ENCODE peak calls at places on chromosomes 12 and 14, in nine cellular contexts. Q, Y, O, U, S, N, L, H and F are unnamed samples.

GRCh38 chr12:41402804-41403203 is 214.7 kb downstream of the PDZRN4 start:
- DNase-seq in Q (no peak), Y (no peak), O (no peak), U (no peak), S (no peak), N (no peak), L (no peak), H (no peak), F (no peak)

GRCh38 chr14:74402264-74403251 is 23.5 kb downstream of the SYNDIG1L start:
- DNase-seq in Q (peak), Y (no peak), O (no peak), U (no peak), S (no peak), N (no peak), L (no peak), H (no peak), F (peak)

GRCh38 chr12:6451348-6452244 is at the start of gene TAPBPL:
- DNase-seq in Q (peak), Y (no peak), O (peak), U (peak), S (peak), N (peak), L (peak), H (peak), F (peak)

GRCh38 chr12:47534695-47535094 is 171.1 kb downstream of the RPAP3 start:
- DNase-seq in Q (no peak), Y (no peak), O (peak), U (peak), S (no peak), N (peak), L (no peak), H (no peak), F (no peak)

GRCh38 chr12:1575287-1575798 is 19.0 kb downstream of the FBXL14 start:
- DNase-seq in Q (no peak), Y (no peak), O (peak), U (no peak), S (no peak), N (peak), L (no peak), H (no peak), F (no peak)

GRCh38 chr12:129179941-129180340 is 326.7 kb downstream of the GLT1D1 start:
- DNase-seq in Q (no peak), Y (no peak), O (no peak), U (no peak), S (no peak), N (no peak), L (no peak), H (no peak), F (no peak)

GRCh38 chr12:124625867-124626675 is 58.7 kb upstream of the NCOR2 start:
- DNase-seq in Q (peak), Y (no peak), O (peak), U (peak), S (no peak), N (peak), L (no peak), H (peak), F (no peak)

GRCh38 chr12:44930972-44931600 is 55.0 kb upstream of the NELL2 start:
- DNase-seq in Q (no peak), Y (peak), O (peak), U (peak), S (no peak), N (peak), L (no peak), H (no peak), F (no peak)

GRCh38 chr12:1527789-1528188 is 66.6 kb downstream of the FBXL14 start:
- DNase-seq in Q (no peak), Y (no peak), O (peak), U (peak), S (no peak), N (peak), L (no peak), H (no peak), F (no peak)

GRCh38 chr14:72555609-72556000 is 338.3 kb downstream of the DPF3 start:
- DNase-seq in Q (no peak), Y (no peak), O (no peak), U (no peak), S (no peak), N (no peak), L (no peak), H (no peak), F (no peak)

GRCh38 chr12:14952295-14952995 is 9.0 kb downstream of the ARHGDIB start:
- DNase-seq in Q (no peak), Y (peak), O (peak), U (peak), S (no peak), N (peak), L (no peak), H (peak), F (no peak)

GRCh38 chr12:121240484-121241202 is 30.7 kb downstream of the P2RX4 start:
- DNase-seq in Q (no peak), Y (no peak), O (peak), U (peak), S (peak), N (peak), L (no peak), H (peak), F (peak)

GRCh38 chr14:52073251-52073650 is 4.4 kb upstream of the NID2 start:
- DNase-seq in Q (no peak), Y (no peak), O (peak), U (no peak), S (no peak), N (no peak), L (no peak), H (no peak), F (no peak)

GRCh38 chr14:52072266-52072780 is 3.5 kb upstream of the NID2 start:
- DNase-seq in Q (no peak), Y (no peak), O (no peak), U (no peak), S (no peak), N (no peak), L (no peak), H (no peak), F (no peak)

GRCh38 chr14:52068741-52069616 is at the start of gene NID2:
- DNase-seq in Q (peak), Y (peak), O (peak), U (no peak), S (peak), N (peak), L (peak), H (peak), F (peak)

GRCh38 chr14:52069617-52070431 is 965 bp upstream of the NID2 start:
- DNase-seq in Q (peak), Y (no peak), O (peak), U (peak), S (peak), N (peak), L (no peak), H (peak), F (no peak)

GRCh38 chr14:52071675-52072074 is 2.8 kb upstream of the NID2 start:
- DNase-seq in Q (no peak), Y (no peak), O (peak), U (peak), S (no peak), N (peak), L (no peak), H (no peak), F (no peak)
- TF ChIP-seq CTCF in Q (no peak), Y (no peak), O (peak), U (no peak), S (no peak), N (no peak), L (peak), H (peak), F (no peak)

GRCh38 chr12:66030217-66030781 is 100.3 kb downstream of the LLPH start:
- DNase-seq in Q (no peak), Y (no peak), O (no peak), U (no peak), S (no peak), N (no peak), L (no peak), H (no peak), F (no peak)

GRCh38 chr12:66036317-66036716 is 94.2 kb downstream of the LLPH start:
- DNase-seq in Q (no peak), Y (peak), O (peak), U (no peak), S (no peak), N (peak), L (no peak), H (peak), F (no peak)

GRCh38 chr12:66032739-66033138 is 97.8 kb downstream of the LLPH start:
- DNase-seq in Q (no peak), Y (no peak), O (no peak), U (no peak), S (no peak), N (no peak), L (no peak), H (no peak), F (no peak)

GRCh38 chr12:66035289-66035961 is 95.1 kb downstream of the LLPH start:
- DNase-seq in Q (no peak), Y (no peak), O (peak), U (peak), S (no peak), N (peak), L (no peak), H (no peak), F (no peak)
- TF ChIP-seq CTCF in Q (no peak), Y (peak), O (peak), U (peak), S (no peak), N (peak), L (peak), H (peak), F (no peak)

GRCh38 chr14:99605299-99605961 is 1.4 kb upstream of the CCDC85C start:
- DNase-seq in Q (peak), Y (no peak), O (peak), U (peak), S (peak), N (peak), L (peak), H (peak), F (peak)
- TF ChIP-seq CTCF in Q (no peak), Y (no peak), O (no peak), U (no peak), S (no peak), N (no peak), L (no peak), H (no peak), F (no peak)

GRCh38 chr14:101733211-101733610 is 28.3 kb upstream of the PPP2R5C start:
- DNase-seq in Q (no peak), Y (no peak), O (peak), U (peak), S (no peak), N (peak), L (no peak), H (no peak), F (no peak)
- TF ChIP-seq CTCF in Q (no peak), Y (no peak), O (no peak), U (no peak), S (no peak), N (no peak), L (no peak), H (no peak), F (no peak)

DNA sequence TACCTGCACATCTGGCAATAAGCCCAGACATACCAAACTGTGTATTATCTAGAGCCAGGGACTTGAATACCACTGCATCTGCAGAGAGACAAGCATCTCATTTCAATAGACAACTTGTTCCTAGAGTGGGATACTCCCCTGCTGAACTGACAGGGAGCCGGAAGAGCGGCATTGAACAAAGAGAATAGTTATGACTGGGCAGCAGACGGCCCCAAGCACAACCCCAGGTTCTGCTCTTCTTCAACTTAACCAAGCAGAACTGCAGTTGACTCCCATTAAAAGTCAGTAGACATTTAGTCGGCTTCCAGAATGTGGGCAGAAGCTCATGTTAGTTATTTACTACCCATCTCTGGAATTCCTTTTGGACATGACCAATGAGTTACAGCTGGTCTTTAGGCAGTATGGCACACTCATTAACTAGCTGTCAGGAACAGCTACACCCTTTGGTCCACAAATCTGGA is 112.9 kb downstream of the HMGA2 start:
- DNase-seq in Q (no peak), Y (no peak), O (no peak), U (no peak), S (no peak), N (no peak), L (no peak), H (no peak), F (no peak)
- TF ChIP-seq CTCF in Q (no peak), Y (no peak), O (no peak), U (no peak), S (no peak), N (no peak), L (no peak), H (no peak), F (no peak)

DNA sequence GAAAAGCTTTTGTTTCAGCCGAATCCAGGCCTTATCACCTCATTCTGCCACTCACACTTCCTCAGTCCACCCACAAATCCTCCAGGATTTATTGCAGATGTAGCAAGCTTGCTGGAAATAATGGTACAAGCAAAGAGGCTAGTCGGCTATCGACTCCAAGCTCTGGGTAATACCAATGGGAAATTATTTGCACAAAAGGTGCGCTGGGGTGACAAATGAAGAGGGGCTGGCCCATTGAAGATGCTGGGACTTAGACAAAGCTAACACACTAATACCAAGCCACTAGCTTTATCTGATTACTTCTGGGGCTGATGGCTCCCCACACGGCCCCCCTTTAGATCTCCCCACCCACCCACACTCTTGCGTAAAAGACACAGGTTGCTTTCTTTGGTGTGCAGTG is 250.5 kb downstream of the ASCL1 start:
- DNase-seq in Q (no peak), Y (no peak), O (no peak), U (no peak), S (no peak), N (no peak), L (no peak), H (no peak), F (no peak)
- TF ChIP-seq CTCF in Q (no peak), Y (no peak), O (no peak), U (no peak), S (no peak), N (no peak), L (no peak), H (no peak), F (no peak)

GRCh38 chr12:88431245-88431644 is 149.0 kb downstream of the KITLG start:
- DNase-seq in Q (no peak), Y (no peak), O (no peak), U (no peak), S (no peak), N (no peak), L (no peak), H (no peak), F (no peak)
- TF ChIP-seq CTCF in Q (no peak), Y (no peak), O (no peak), U (no peak), S (no peak), N (no peak), L (no peak), H (no peak), F (no peak)